ENCODE peak calls at places on chromosomes 3 and 15, in eight cellular contexts. N is neural crest cell; W is fibroblast of the aortic adventitia; T is cardiac muscle cell; F is right atrium auricular region; O is CD4-positive, alpha-beta T cell; Z is glutamatergic neuron; Y is AG09319. R is an unnamed sample.

GRCh38 chr15:66715181-66715624 is 13.2 kb downstream of the SMAD6 start:
- DNase-seq in N (no peak), W (no peak), T (no peak), F (no peak), O (no peak), Z (no peak), Y (no peak), R (no peak)

GRCh38 chr15:23572844-23573243 is 7.4 kb downstream of the MKRN3 start:
- DNase-seq in N (no peak), W (no peak), T (no peak), F (no peak), O (no peak), Z (no peak), Y (no peak), R (no peak)

GRCh38 chr15:80660114-80660513 is 35.0 kb upstream of the ABHD17C start:
- DNase-seq in N (peak), W (peak), T (peak), F (no peak), O (no peak), Z (peak), Y (peak), R (peak)

GRCh38 chr3:185688808-185689207 is 102.7 kb downstream of the SENP2 start:
- DNase-seq in N (peak), W (peak), T (no peak), F (no peak), O (no peak), Z (no peak), Y (peak), R (peak)

GRCh38 chr3:16264174-16264707 is 502 bp downstream of the DPH3 start:
- DNase-seq in N (no peak), W (no peak), T (no peak), F (no peak), O (no peak), Z (no peak), Y (peak), R (no peak)

GRCh38 chr3:14203521-14204079 is 25.0 kb downstream of the LSM3 start:
- DNase-seq in N (peak), W (peak), T (peak), F (peak), O (peak), Z (peak), Y (peak), R (peak)

GRCh38 chr15:61182955-61183354 is 46.1 kb downstream of the RORA start:
- DNase-seq in N (no peak), W (no peak), T (no peak), F (no peak), O (no peak), Z (no peak), Y (no peak), R (no peak)

GRCh38 chr15:65305144-65305758 is 774 bp downstream of the RNU5B-1 start:
- DNase-seq in N (no peak), W (no peak), T (no peak), F (no peak), O (no peak), Z (no peak), Y (no peak), R (peak)

DNA sequence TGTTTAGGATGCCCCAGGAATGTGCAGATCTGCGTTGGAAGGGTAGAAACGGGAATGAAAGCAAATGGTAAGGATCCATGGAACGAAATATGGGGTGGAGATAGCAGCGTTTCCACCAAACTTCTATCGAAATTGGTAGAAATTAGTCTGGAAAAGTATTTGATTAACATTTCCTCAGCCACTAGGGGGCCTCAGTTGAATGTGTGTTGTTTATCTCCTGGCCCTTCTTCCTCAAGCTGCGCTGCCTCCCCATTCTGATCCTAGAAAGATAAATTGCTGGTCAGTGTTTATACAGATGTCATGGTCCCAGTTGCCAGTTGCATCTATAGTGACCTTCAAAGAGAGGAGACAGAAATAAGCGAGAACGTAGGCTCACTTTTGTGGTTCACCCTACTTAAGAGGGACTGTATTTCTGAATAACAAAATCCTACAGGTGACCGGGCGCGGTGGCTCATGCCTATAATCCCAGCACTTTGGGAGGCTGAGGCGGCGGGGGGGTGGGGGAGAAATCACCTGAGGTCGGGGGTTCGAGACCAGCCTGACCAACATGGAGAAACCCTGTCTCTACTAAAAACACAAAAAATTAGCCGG is 457.1 kb downstream of the SQOR start:
- DNase-seq in N (peak), W (no peak), T (peak), F (no peak), O (no peak), Z (no peak), Y (no peak), R (peak)
- TF ChIP-seq CTCF in N (peak), W (no peak), T (peak), F (peak), O (no peak), Z (peak), Y (peak), R (peak)

GRCh38 chr15:52112203-52112750 is 298 bp downstream of the BCL2L10 start:
- DNase-seq in N (no peak), W (no peak), T (peak), F (peak), O (peak), Z (peak), Y (no peak), R (peak)
- TF ChIP-seq CTCF in N (no peak), W (peak), T (no peak), F (peak), O (peak), Z (no peak), Y (no peak), R (no peak)

GRCh38 chr3:78283994-78284393 is 1244.1 kb downstream of the ROBO2 start:
- DNase-seq in N (no peak), W (no peak), T (no peak), F (no peak), O (no peak), Z (no peak), Y (no peak), R (no peak)
- TF ChIP-seq CTCF in N (peak), W (no peak), T (no peak), F (no peak), O (no peak), Z (peak), Y (no peak), R (no peak)

GRCh38 chr15:73633111-73633990 is at the start of gene NPTN:
- DNase-seq in N (peak), W (peak), T (peak), F (peak), O (peak), Z (peak), Y (peak), R (peak)
- TF ChIP-seq CTCF in N (no peak), W (no peak), T (no peak), F (no peak), O (no peak), Z (no peak), Y (no peak), R (no peak)

DNA sequence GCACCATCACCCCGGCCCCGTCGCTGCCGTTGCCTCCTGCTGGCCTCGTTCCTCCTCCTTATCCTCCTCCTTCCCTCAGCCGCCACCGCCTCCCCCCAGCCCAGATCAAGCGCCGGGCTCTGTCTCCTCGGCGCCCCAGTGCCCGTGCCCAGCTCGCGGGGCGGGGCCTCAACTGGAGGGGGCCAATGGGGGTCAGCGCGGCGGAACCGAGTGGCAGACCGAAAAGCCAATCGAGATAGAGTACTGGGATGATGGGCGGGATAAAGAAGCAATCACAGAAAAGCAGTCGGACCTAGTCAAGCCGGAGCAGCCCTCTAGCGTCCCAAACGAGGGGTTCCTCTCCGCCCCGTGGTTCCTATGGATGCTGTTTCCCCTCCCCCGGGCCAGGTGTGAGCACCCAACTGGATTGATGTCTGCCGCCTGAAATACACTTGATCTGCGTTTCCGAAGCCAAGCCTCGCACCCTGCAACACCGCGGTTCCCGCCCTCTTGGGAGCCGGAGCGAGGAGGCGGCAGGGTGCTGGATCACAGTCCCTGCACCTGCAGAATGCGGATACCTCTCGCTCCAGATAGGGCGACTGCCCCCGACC is at the start of gene FRMD5:
- DNase-seq in N (peak), W (peak), T (peak), F (peak), O (peak), Z (peak), Y (peak), R (peak)
- TF ChIP-seq CTCF in N (peak), W (peak), T (peak), F (peak), O (no peak), Z (no peak), Y (peak), R (no peak)

GRCh38 chr15:79540551-79540950 is 108.4 kb downstream of the MINAR1 start:
- DNase-seq in N (no peak), W (no peak), T (no peak), F (no peak), O (no peak), Z (no peak), Y (no peak), R (no peak)
- TF ChIP-seq CTCF in N (peak), W (no peak), T (no peak), F (no peak), O (no peak), Z (peak), Y (no peak), R (peak)